ENCODE peak calls at places on chromosomes 4 and X, in five cellular contexts. One of them, this sample, is unnamed.

GRCh38 chr4:41069268-41069667 is 145.1 kb downstream of the APBB2 start:
- DNase-seq in H9: no peak
- DNase-seq in IMR-90: peak; percentile 49
- DNase-seq in neuronal stem cell: no peak
- DNase-seq in mesenchymal stem cell: peak; percentile 19
- DNase-seq in this sample: no peak

GRCh38 chrX:63930140-63930539 is 145.1 kb upstream of the ARHGEF9 start:
- DNase-seq in H9: peak; percentile 41
- DNase-seq in IMR-90: no peak
- DNase-seq in neuronal stem cell: peak; percentile 8
- DNase-seq in mesenchymal stem cell: no peak
- DNase-seq in this sample: peak; percentile 2

GRCh38 chrX:73851014-73852009 is 288.3 kb downstream of the CHIC1 start:
- DNase-seq in H9: no peak
- DNase-seq in IMR-90: peak; percentile 96
- DNase-seq in neuronal stem cell: no peak
- DNase-seq in mesenchymal stem cell: no peak
- DNase-seq in this sample: peak; percentile 96

GRCh38 chr4:2255501-2256155 is 6.3 kb downstream of the MXD4 start:
- DNase-seq in H9: peak; percentile 33
- DNase-seq in IMR-90: no peak
- DNase-seq in neuronal stem cell: no peak
- DNase-seq in mesenchymal stem cell: no peak
- DNase-seq in this sample: no peak

GRCh38 chr4:190014771-190015537 is 12.1 kb downstream of the FRG2 start:
- DNase-seq in H9: peak; percentile 52
- DNase-seq in IMR-90: no peak
- DNase-seq in neuronal stem cell: no peak
- DNase-seq in mesenchymal stem cell: no peak
- DNase-seq in this sample: no peak

GRCh38 chrX:70354726-70355125 is 64.8 kb downstream of the KIF4A start:
- DNase-seq in H9: no peak
- DNase-seq in IMR-90: no peak
- DNase-seq in neuronal stem cell: no peak
- DNase-seq in mesenchymal stem cell: no peak
- DNase-seq in this sample: no peak

GRCh38 chr4:187827631-187828030 is 167.9 kb upstream of the ZFP42 start:
- DNase-seq in H9: no peak
- DNase-seq in IMR-90: peak; percentile 79
- DNase-seq in neuronal stem cell: no peak
- DNase-seq in mesenchymal stem cell: no peak
- DNase-seq in this sample: no peak

GRCh38 chr4:123304151-123305021 is 92.2 kb upstream of the SPRY1 start:
- DNase-seq in H9: peak; percentile 89
- DNase-seq in IMR-90: no peak
- DNase-seq in neuronal stem cell: peak; percentile 89
- DNase-seq in mesenchymal stem cell: no peak
- DNase-seq in this sample: no peak

GRCh38 chrX:43615677-43616076 is 40.4 kb upstream of the MAOA start:
- DNase-seq in H9: no peak
- DNase-seq in IMR-90: no peak
- DNase-seq in neuronal stem cell: no peak
- DNase-seq in mesenchymal stem cell: no peak
- DNase-seq in this sample: no peak

GRCh38 chr4:95362906-95363578 is 185.7 kb downstream of the UNC5C start:
- DNase-seq in H9: peak; percentile 44
- DNase-seq in IMR-90: peak; percentile 0
- DNase-seq in neuronal stem cell: no peak
- DNase-seq in mesenchymal stem cell: peak; percentile 48
- DNase-seq in this sample: no peak

GRCh38 chrX:97446298-97446882 is 562.7 kb downstream of the RPA4 start:
- DNase-seq in H9: no peak
- DNase-seq in IMR-90: no peak
- DNase-seq in neuronal stem cell: no peak
- DNase-seq in mesenchymal stem cell: no peak
- DNase-seq in this sample: peak; percentile 4

GRCh38 chr4:176593943-176594342 is 198.8 kb downstream of the VEGFC start:
- DNase-seq in H9: no peak
- DNase-seq in IMR-90: no peak
- DNase-seq in neuronal stem cell: no peak
- DNase-seq in mesenchymal stem cell: no peak
- DNase-seq in this sample: no peak

GRCh38 chrX:46805270-46805669 is 31.6 kb upstream of the RP2 start:
- DNase-seq in H9: no peak
- DNase-seq in IMR-90: no peak
- DNase-seq in neuronal stem cell: no peak
- DNase-seq in mesenchymal stem cell: no peak
- DNase-seq in this sample: no peak

GRCh38 chr4:171785392-171785791 is 27.8 kb upstream of the GALNTL6 start:
- DNase-seq in H9: no peak
- DNase-seq in IMR-90: no peak
- DNase-seq in neuronal stem cell: no peak
- DNase-seq in mesenchymal stem cell: peak; percentile 9
- DNase-seq in this sample: peak; percentile 3

GRCh38 chr4:95838192-95838591 is 1.7 kb upstream of the PDHA2 start:
- DNase-seq in H9: no peak
- DNase-seq in IMR-90: no peak
- DNase-seq in neuronal stem cell: no peak
- DNase-seq in mesenchymal stem cell: no peak
- DNase-seq in this sample: no peak

GRCh38 chrX:30935985-30936384 is 46.9 kb upstream of the TAB3 start:
- DNase-seq in H9: peak; percentile 31
- DNase-seq in IMR-90: peak; percentile 3
- DNase-seq in neuronal stem cell: no peak
- DNase-seq in mesenchymal stem cell: peak; percentile 28
- DNase-seq in this sample: peak; percentile 50

GRCh38 chr4:88963817-88964216 is 93.2 kb downstream of the FAM13A start:
- DNase-seq in H9: no peak
- DNase-seq in IMR-90: peak; percentile 73
- DNase-seq in neuronal stem cell: no peak
- DNase-seq in mesenchymal stem cell: peak; percentile 73
- DNase-seq in this sample: peak; percentile 23

GRCh38 chr4:11439836-11440235 is 11.1 kb upstream of the HS3ST1 start:
- DNase-seq in H9: no peak
- DNase-seq in IMR-90: no peak
- DNase-seq in neuronal stem cell: no peak
- DNase-seq in mesenchymal stem cell: no peak
- DNase-seq in this sample: no peak

GRCh38 chr4:145061325-145061920 is 36.6 kb downstream of the ANAPC10 start:
- DNase-seq in H9: no peak
- DNase-seq in IMR-90: peak; percentile 67
- DNase-seq in neuronal stem cell: peak; percentile 24
- DNase-seq in mesenchymal stem cell: peak; percentile 70
- DNase-seq in this sample: peak; percentile 76

GRCh38 chr4:174631901-174632758 is 109.8 kb upstream of the HPGD start:
- DNase-seq in H9: no peak
- DNase-seq in IMR-90: peak; percentile 23
- DNase-seq in neuronal stem cell: peak; percentile 9
- DNase-seq in mesenchymal stem cell: peak; percentile 61
- DNase-seq in this sample: peak; percentile 81

GRCh38 chr4:181365671-181366070 is 877.5 kb upstream of the TENM3 start:
- DNase-seq in H9: no peak
- DNase-seq in IMR-90: no peak
- DNase-seq in neuronal stem cell: no peak
- DNase-seq in mesenchymal stem cell: no peak
- DNase-seq in this sample: no peak

GRCh38 chr4:176319704-176320339 is at the start of gene SPCS3:
- DNase-seq in H9: peak; percentile 93
- DNase-seq in IMR-90: peak; percentile 91
- DNase-seq in neuronal stem cell: peak; percentile 93
- DNase-seq in mesenchymal stem cell: peak; percentile 95
- DNase-seq in this sample: peak; percentile 95

GRCh38 chrX:119489212-119490074 is 21.2 kb downstream of the SLC25A5 start:
- DNase-seq in H9: no peak
- DNase-seq in IMR-90: no peak
- DNase-seq in neuronal stem cell: no peak
- DNase-seq in mesenchymal stem cell: no peak
- DNase-seq in this sample: no peak

GRCh38 chr4:8940792-8941491 is 69.3 kb upstream of the HMX1 start:
- DNase-seq in H9: no peak
- DNase-seq in IMR-90: no peak
- DNase-seq in neuronal stem cell: no peak
- DNase-seq in mesenchymal stem cell: no peak
- DNase-seq in this sample: peak; percentile 27

GRCh38 chr4:150973626-150974250 is 41.3 kb downstream of the LRBA start:
- DNase-seq in H9: no peak
- DNase-seq in IMR-90: no peak
- DNase-seq in neuronal stem cell: no peak
- DNase-seq in mesenchymal stem cell: no peak
- DNase-seq in this sample: no peak

GRCh38 chr4:33134366-33134765 is 2414.2 kb downstream of the PCDH7 start:
- DNase-seq in H9: no peak
- DNase-seq in IMR-90: no peak
- DNase-seq in neuronal stem cell: no peak
- DNase-seq in mesenchymal stem cell: no peak
- DNase-seq in this sample: no peak

GRCh38 chrX:146481735-146482134 is 327.8 kb upstream of the CXorf51B start:
- DNase-seq in H9: no peak
- DNase-seq in IMR-90: no peak
- DNase-seq in neuronal stem cell: no peak
- DNase-seq in mesenchymal stem cell: no peak
- DNase-seq in this sample: no peak

GRCh38 chr4:144562019-144562740 is 83.8 kb upstream of the HHIP start:
- DNase-seq in H9: peak; percentile 63
- DNase-seq in IMR-90: no peak
- DNase-seq in neuronal stem cell: no peak
- DNase-seq in mesenchymal stem cell: no peak
- DNase-seq in this sample: no peak

GRCh38 chr4:13415068-13415785 is 68.9 kb downstream of the RAB28 start:
- DNase-seq in H9: peak; percentile 45
- DNase-seq in IMR-90: no peak
- DNase-seq in neuronal stem cell: no peak
- DNase-seq in mesenchymal stem cell: no peak
- DNase-seq in this sample: no peak
- H4K91ac ChIP-seq in H9: no peak overlapping the region
- H4K91ac ChIP-seq in IMR-90: no peak overlapping the region
- H4K91ac ChIP-seq in neuronal stem cell: no peak overlapping the region
- H4K91ac ChIP-seq in mesenchymal stem cell: no peak overlapping the region
- H4K91ac ChIP-seq in this sample: no peak overlapping the region

GRCh38 chrX:102744307-102744706 is 23.8 kb downstream of the GPRASP3 start:
- DNase-seq in H9: no peak
- DNase-seq in IMR-90: no peak
- DNase-seq in neuronal stem cell: no peak
- DNase-seq in mesenchymal stem cell: no peak
- DNase-seq in this sample: no peak
- H3K14ac ChIP-seq in H9: no peak overlapping the region
- H3K14ac ChIP-seq in IMR-90: no peak overlapping the region
- H3K14ac ChIP-seq in neuronal stem cell: no peak overlapping the region
- H3K14ac ChIP-seq in mesenchymal stem cell: no peak overlapping the region
- H3K14ac ChIP-seq in this sample: no peak overlapping the region

GRCh38 chr4:125313989-125314602 is 659 bp upstream of the FAT4 start:
- DNase-seq in H9: no peak
- DNase-seq in IMR-90: peak; percentile 8
- DNase-seq in neuronal stem cell: peak; percentile 48
- DNase-seq in mesenchymal stem cell: no peak
- DNase-seq in this sample: no peak

GRCh38 chr4:125315571-125316390 is 1.0 kb downstream of the FAT4 start:
- DNase-seq in H9: peak; percentile 57
- DNase-seq in IMR-90: peak; percentile 54
- DNase-seq in neuronal stem cell: peak; percentile 66
- DNase-seq in mesenchymal stem cell: peak; percentile 71
- DNase-seq in this sample: peak; percentile 45

GRCh38 chr4:125316391-125316780 is 1.6 kb downstream of the FAT4 start:
- DNase-seq in H9: peak; percentile 56
- DNase-seq in IMR-90: no peak
- DNase-seq in neuronal stem cell: peak; percentile 6
- DNase-seq in mesenchymal stem cell: no peak
- DNase-seq in this sample: no peak

GRCh38 chr4:125313497-125313896 is 1.3 kb upstream of the FAT4 start:
- DNase-seq in H9: peak; percentile 64
- DNase-seq in IMR-90: peak; percentile 94
- DNase-seq in neuronal stem cell: peak; percentile 89
- DNase-seq in mesenchymal stem cell: peak; percentile 91
- DNase-seq in this sample: peak; percentile 96

DNA sequence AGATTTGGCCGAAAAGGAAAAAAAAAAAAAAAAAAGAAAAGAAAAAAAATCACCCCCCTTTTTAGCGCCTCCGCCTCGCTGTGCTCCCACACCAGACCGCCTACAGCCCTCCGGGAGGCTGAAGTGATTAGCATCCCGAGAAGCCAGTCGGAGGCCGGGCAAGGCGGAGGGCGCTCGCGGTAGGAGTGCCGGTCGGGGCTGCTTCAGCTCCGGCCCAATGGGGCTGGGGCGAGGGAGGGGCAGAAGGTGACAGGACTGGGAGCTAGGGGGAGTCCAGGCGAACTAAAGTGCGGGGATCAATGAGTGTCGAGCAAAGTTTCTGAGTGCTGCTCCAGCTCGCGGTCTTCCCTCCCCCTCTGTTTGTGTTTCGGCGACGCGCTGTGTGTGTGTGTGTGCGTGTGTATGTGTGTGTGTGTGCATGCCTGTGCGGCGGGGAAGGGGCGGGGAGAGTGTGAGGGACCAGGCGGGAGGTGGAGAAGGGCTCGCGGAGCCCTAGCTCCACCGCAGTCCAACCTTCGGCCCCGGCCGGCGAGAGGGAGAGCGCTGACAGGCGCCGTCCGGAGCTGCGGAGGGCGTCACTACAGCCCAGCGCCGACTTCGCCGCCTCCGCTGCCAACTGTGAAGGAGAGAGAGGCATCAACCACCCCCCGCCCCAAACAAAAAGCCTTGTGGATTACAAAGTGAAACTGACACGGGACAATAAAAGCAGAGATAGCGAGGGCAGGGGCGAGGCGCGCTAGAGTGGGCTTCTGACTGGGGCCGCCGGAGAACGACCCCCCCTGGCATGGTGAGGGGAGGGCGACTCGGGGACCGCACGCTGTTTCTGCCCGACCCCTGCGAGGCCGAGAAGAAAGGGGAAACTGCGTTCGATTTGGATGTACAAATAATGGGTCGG is at the start of gene FAT4:
- DNase-seq in H9: peak; percentile 96
- DNase-seq in IMR-90: peak; percentile 97
- DNase-seq in neuronal stem cell: peak; percentile 89
- DNase-seq in mesenchymal stem cell: peak; percentile 99
- DNase-seq in this sample: peak; percentile 68
- H4K91ac ChIP-seq in H9: no peak within 1 kb of the TSS
- H4K91ac ChIP-seq in IMR-90: peak within 1 kb of the TSS; percentile 80
- H4K91ac ChIP-seq in neuronal stem cell: peak within 1 kb of the TSS; percentile 28
- H4K91ac ChIP-seq in mesenchymal stem cell: peak within 1 kb of the TSS; percentile 25
- H4K91ac ChIP-seq in this sample: no peak within 1 kb of the TSS

GRCh38 chrX:21675931-21676330 is 17.8 kb upstream of the KLHL34 start:
- DNase-seq in H9: no peak
- DNase-seq in IMR-90: no peak
- DNase-seq in neuronal stem cell: no peak
- DNase-seq in mesenchymal stem cell: no peak
- DNase-seq in this sample: no peak
- H3K14ac ChIP-seq in H9: no peak overlapping the region
- H3K14ac ChIP-seq in IMR-90: no peak overlapping the region
- H3K14ac ChIP-seq in neuronal stem cell: no peak overlapping the region
- H3K14ac ChIP-seq in mesenchymal stem cell: no peak overlapping the region
- H3K14ac ChIP-seq in this sample: no peak overlapping the region

GRCh38 chr4:128287871-128288688 is 467 bp upstream of the PGRMC2 start:
- DNase-seq in H9: peak; percentile 98
- DNase-seq in IMR-90: peak; percentile 99
- DNase-seq in neuronal stem cell: peak; percentile 99
- DNase-seq in mesenchymal stem cell: peak; percentile 99
- DNase-seq in this sample: peak; percentile 100
- H4K91ac ChIP-seq in H9: no peak overlapping the region
- H4K91ac ChIP-seq in IMR-90: peak overlapping the region; percentile 85
- H4K91ac ChIP-seq in neuronal stem cell: no peak overlapping the region
- H4K91ac ChIP-seq in mesenchymal stem cell: peak overlapping the region; percentile 89
- H4K91ac ChIP-seq in this sample: peak overlapping the region; percentile 80

This sample was measured in trophoblast cell.